ENCODE peak calls at places on chromosomes 7 and 10, in ten cellular contexts. K, Z, T, Y, O, D, W, I, S and R are unnamed samples.

GRCh38 chr7:150748402-150748801 is 11.2 kb downstream of the GIMAP5 start:
- DNase-seq in K (no peak), S (no peak), I (no peak), O (no peak), W (no peak), T (no peak), Y (no peak), Z (no peak), D (no peak), R (no peak)

GRCh38 chr10:58784361-58784760 is 271.7 kb downstream of the BICC1 start:
- DNase-seq in D (no peak), O (no peak), Z (no peak), K (no peak), W (no peak), S (no peak), I (no peak), T (no peak), Y (peak), R (no peak)

GRCh38 chr7:157011333-157012112 is 1.1 kb upstream of the MNX1 start:
- DNase-seq in D (no peak), I (no peak), Z (no peak), W (no peak), S (no peak), K (no peak), T (no peak), O (no peak), Y (no peak), R (no peak)

GRCh38 chr7:102117743-102118142 is 168.9 kb upstream of the SH2B2 start:
- DNase-seq in K (peak), W (peak), Z (peak), Y (peak), T (no peak), O (peak), I (no peak), D (no peak), S (no peak), R (no peak)

GRCh38 chr10:126926568-126926967 is 21.3 kb downstream of the DOCK1 start:
- DNase-seq in Y (no peak), Z (no peak), D (no peak), W (no peak), I (no peak), T (no peak), K (no peak), S (no peak), O (no peak), R (no peak)

GRCh38 chr10:110918269-110918632 is 729 bp downstream of the BBIP1 start:
- DNase-seq in Y (peak), T (peak), S (no peak), Z (peak), I (peak), W (peak), D (no peak), K (peak), O (no peak), R (no peak)

GRCh38 chr7:94344826-94345225 is 49.9 kb upstream of the COL1A2 start:
- DNase-seq in W (no peak), Z (peak), S (no peak), I (no peak), Y (peak), O (peak), K (peak), T (no peak), D (no peak), R (no peak)

GRCh38 chr10:125880719-125881118 is 373 bp downstream of the DHX32 start:
- DNase-seq in K (no peak), I (no peak), W (no peak), Y (peak), S (no peak), O (no peak), T (no peak), Z (no peak), D (no peak), R (no peak)

GRCh38 chr10:10295537-10295936 is 722.1 kb upstream of the CELF2 start:
- DNase-seq in Y (no peak), O (no peak), Z (no peak), D (no peak), T (no peak), W (no peak), S (no peak), I (no peak), K (no peak), R (no peak)

GRCh38 chr10:36331121-36331520 is 689.0 kb upstream of the FZD8 start:
- DNase-seq in K (no peak), I (no peak), S (no peak), D (no peak), O (no peak), T (no peak), Y (no peak), Z (no peak), W (no peak), R (no peak)

GRCh38 chr7:45564485-45564884 is 9.7 kb upstream of the ADCY1 start:
- DNase-seq in W (no peak), I (no peak), T (no peak), Y (no peak), S (peak), Z (no peak), O (no peak), K (no peak), D (no peak), R (no peak)